ENCODE peak calls at places on chromosomes 5 and 9, in six cellular contexts. A is K562, E is GM12878, W is HCT116, C is HepG2, I is GM23338. M is an unnamed sample. For H3K27me3, the result is how much of the 10 kb centered on the place peaks cover.

GRCh38 chr9:26781906-26782305 is 110.7 kb downstream of the CAAP1 start:
- DNase-seq in A (no peak), W (no peak), E (no peak), C (no peak), I (no peak), M (no peak)

GRCh38 chr9:116372081-116372673 is 218.6 kb downstream of the PAPPA start:
- DNase-seq in E (no peak), A (no peak), W (no peak), I (no peak), C (no peak), M (no peak)

GRCh38 chr9:136107953-136108647 is 10.6 kb downstream of the TMEM250 start:
- DNase-seq in I (no peak), A (peak), C (no peak), E (no peak), W (no peak), M (no peak)

GRCh38 chr5:135441256-135441915 is 5.8 kb downstream of the DCANP1 start:
- DNase-seq in W (no peak), C (no peak), E (no peak), A (no peak), I (no peak), M (peak)

GRCh38 chr9:5617749-5618148 is 11.2 kb upstream of the RIC1 start:
- DNase-seq in W (no peak), C (no peak), E (peak), A (no peak), I (no peak), M (no peak)

GRCh38 chr9:20041717-20042116 is 252.9 kb upstream of the SLC24A2 start:
- DNase-seq in A (no peak), E (no peak), W (no peak), I (no peak), C (no peak), M (no peak)

GRCh38 chr9:37104183-37104889 is 16.0 kb upstream of the ZCCHC7 start:
- DNase-seq in E (no peak), A (peak), C (no peak), W (no peak), I (no peak), M (peak)

GRCh38 chr5:40413747-40414146 is 266.0 kb upstream of the PTGER4 start:
- DNase-seq in A (no peak), C (no peak), E (no peak), I (no peak), W (no peak), M (no peak)

GRCh38 chr5:61262080-61262479 is 70.0 kb upstream of the ZSWIM6 start:
- DNase-seq in C (no peak), W (no peak), E (no peak), A (no peak), I (no peak), M (peak)

GRCh38 chr9:74172874-74173273 is 324.3 kb upstream of the RORB start:
- DNase-seq in W (no peak), E (peak), A (no peak), C (no peak), I (no peak), M (no peak)

GRCh38 chr5:129899454-129899853 is 4.8 kb upstream of the CHSY3 start:
- DNase-seq in A (no peak), I (no peak), E (no peak), W (no peak), C (no peak), M (no peak)

GRCh38 chr5:110045153-110045552 is 355.4 kb downstream of the MAN2A1 start:
- DNase-seq in E (no peak), I (peak), W (no peak), C (no peak), A (no peak), M (no peak)

GRCh38 chr9:132171702-132172101 is 9.8 kb downstream of the NTNG2 start:
- DNase-seq in C (no peak), E (no peak), W (no peak), I (no peak), A (no peak), M (no peak)

GRCh38 chr9:14352549-14352948 is 38.6 kb upstream of the NFIB start:
- DNase-seq in C (peak), W (no peak), I (no peak), A (no peak), E (no peak), M (no peak)

GRCh38 chr9:72979405-72980100 is 26.7 kb upstream of the ALDH1A1 start:
- DNase-seq in I (no peak), A (no peak), E (no peak), C (peak), W (no peak), M (no peak)

GRCh38 chr9:10855847-10856246 is 243.0 kb upstream of the PTPRD start:
- DNase-seq in A (no peak), W (no peak), C (no peak), I (peak), E (no peak), M (no peak)

GRCh38 chr9:94808926-94809700 is 82.6 kb downstream of the AOPEP start:
- DNase-seq in A (no peak), I (no peak), W (no peak), C (no peak), E (no peak), M (no peak)

GRCh38 chr5:172284275-172284971 is 859 bp upstream of the UBTD2 start:
- DNase-seq in C (no peak), A (peak), W (no peak), I (no peak), E (no peak), M (no peak)

GRCh38 chr9:137298983-137299521 is 3.0 kb downstream of the NRARP start:
- DNase-seq in W (no peak), E (no peak), I (peak), C (no peak), A (no peak), M (no peak)
- H3K27me3 ChIP-seq in W (under half), E (under half), I (under half), C (half or more), A (under half), M (under half)

GRCh38 chr5:2357309-2357708 is 394.2 kb downstream of the IRX2 start:
- DNase-seq in I (no peak), W (no peak), C (no peak), E (no peak), A (no peak), M (no peak)

GRCh38 chr5:2352101-2352861 is 399.2 kb downstream of the IRX2 start:
- DNase-seq in W (no peak), I (no peak), A (no peak), C (peak), E (no peak), M (no peak)

GRCh38 chr5:2353871-2354440 is 397.5 kb downstream of the IRX2 start:
- DNase-seq in W (no peak), A (no peak), I (no peak), C (no peak), E (no peak), M (no peak)

GRCh38 chr5:2355859-2356258 is 395.6 kb downstream of the IRX2 start:
- DNase-seq in W (no peak), E (no peak), C (no peak), I (no peak), A (no peak), M (no peak)

GRCh38 chr5:2353211-2353610 is 398.3 kb downstream of the IRX2 start:
- DNase-seq in C (no peak), I (no peak), W (no peak), E (no peak), A (no peak), M (no peak)
- TF ChIP-seq REST in C (no peak), I (no peak), W (no peak), E (no peak), A (no peak), M (no peak)

GRCh38 chr5:107274576-107274975 is 396.2 kb downstream of the EFNA5 start:
- DNase-seq in E (no peak), I (no peak), C (no peak), W (no peak), A (no peak), M (no peak)

GRCh38 chr5:107272509-107272908 is 398.2 kb downstream of the EFNA5 start:
- DNase-seq in W (no peak), I (no peak), C (no peak), A (no peak), E (no peak), M (no peak)

GRCh38 chr5:107275333-107275732 is 395.4 kb downstream of the EFNA5 start:
- DNase-seq in E (no peak), C (no peak), A (no peak), I (no peak), W (no peak), M (no peak)

GRCh38 chr5:107271682-107272350 is 398.9 kb downstream of the EFNA5 start:
- DNase-seq in A (no peak), W (no peak), E (no peak), I (no peak), C (no peak), M (no peak)

GRCh38 chr5:107272954-107273353 is 397.8 kb downstream of the EFNA5 start:
- DNase-seq in W (no peak), A (no peak), I (no peak), C (no peak), E (no peak), M (no peak)
- H3K27me3 ChIP-seq in W (under half), A (under half), I (under half), C (under half), E (under half), M (under half)

GRCh38 chr5:1552469-1553255 is 28.9 kb upstream of the LPCAT1 start:
- DNase-seq in I (peak), A (peak), E (no peak), W (no peak), C (peak), M (no peak)

GRCh38 chr5:1549631-1550030 is 25.9 kb upstream of the LPCAT1 start:
- DNase-seq in A (peak), E (no peak), C (no peak), I (no peak), W (no peak), M (no peak)

GRCh38 chr5:1551913-1552312 is 28.2 kb upstream of the LPCAT1 start:
- DNase-seq in C (no peak), E (no peak), A (peak), I (no peak), W (no peak), M (no peak)

GRCh38 chr5:1550287-1551076 is 26.7 kb upstream of the LPCAT1 start:
- DNase-seq in C (no peak), A (peak), E (no peak), I (no peak), W (no peak), M (no peak)

GRCh38 chr5:1551426-1551825 is 27.7 kb upstream of the LPCAT1 start:
- DNase-seq in W (no peak), A (peak), I (no peak), C (no peak), E (no peak), M (no peak)
- TF ChIP-seq REST in W (no peak), A (no peak), I (no peak), C (no peak), E (no peak), M (no peak)

DNA sequence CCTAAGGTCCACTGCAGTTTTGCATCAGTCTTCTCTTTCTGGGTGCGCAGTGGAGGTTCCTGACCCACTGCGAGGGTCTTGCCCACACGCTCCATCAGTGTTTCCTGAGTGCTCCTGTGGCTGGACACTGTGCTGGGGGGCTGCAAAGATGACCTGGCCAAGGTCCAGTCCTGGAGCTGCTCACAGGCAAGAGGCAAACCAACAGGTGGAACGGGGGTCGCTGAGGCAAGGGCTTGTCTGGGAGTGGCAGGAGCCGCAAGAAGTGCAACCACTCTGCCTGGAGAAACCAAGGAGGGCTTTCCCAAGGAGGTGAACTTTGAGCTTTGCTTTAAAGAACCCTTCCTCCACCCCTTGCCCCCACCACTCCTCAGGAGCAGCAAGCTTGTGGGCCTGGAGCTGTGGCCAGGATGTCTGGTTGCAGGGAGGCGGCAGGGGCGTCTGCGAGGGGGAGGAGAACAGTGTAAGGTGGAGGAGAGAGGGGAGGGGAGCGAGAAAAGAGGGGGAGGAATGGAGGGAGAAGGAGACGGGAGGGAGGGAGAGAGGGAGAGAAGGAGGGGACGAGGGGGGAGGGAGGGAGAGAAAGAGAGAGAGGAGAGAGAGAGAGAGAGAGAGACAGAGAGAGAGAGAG is 444 bp upstream of the CPLX2 start:
- DNase-seq in I (peak), E (no peak), W (no peak), C (no peak), A (no peak), M (no peak)
- H3K27me3 ChIP-seq in I (under half), E (under half), W (under half), C (under half), A (under half), M (under half)